ENCODE peak calls at places on chromosomes 3 and 15, in eight cellular contexts. One of them, this sample, is unnamed. For H3K36me3, the result is how much of the 10 kb centered on the place peaks cover.

GRCh38 chr15:36428102-36428845 is 151.2 kb upstream of the CDIN1 start:
- DNase-seq in GM23338: no peak
- DNase-seq in SK-N-SH: no peak
- DNase-seq in breast epithelium: no peak
- DNase-seq in transverse colon: no peak
- DNase-seq in HCT116: peak
- DNase-seq in K562: peak
- DNase-seq in prostate gland: no peak
- DNase-seq in this sample: no peak

GRCh38 chr3:66971891-66972551 is 26.1 kb upstream of the KBTBD8 start:
- DNase-seq in GM23338: peak
- DNase-seq in SK-N-SH: peak
- DNase-seq in breast epithelium: peak
- DNase-seq in transverse colon: peak
- DNase-seq in HCT116: peak
- DNase-seq in K562: peak
- DNase-seq in prostate gland: peak
- DNase-seq in this sample: peak

GRCh38 chr15:65083262-65083701 is 6.7 kb downstream of the KBTBD13 start:
- DNase-seq in GM23338: peak
- DNase-seq in SK-N-SH: no peak
- DNase-seq in breast epithelium: no peak
- DNase-seq in transverse colon: no peak
- DNase-seq in HCT116: no peak
- DNase-seq in K562: no peak
- DNase-seq in prostate gland: no peak
- DNase-seq in this sample: no peak

GRCh38 chr15:82862886-82863285 is 53.5 kb downstream of the WHAMM start:
- DNase-seq in GM23338: no peak
- DNase-seq in SK-N-SH: no peak
- DNase-seq in breast epithelium: no peak
- DNase-seq in transverse colon: no peak
- DNase-seq in HCT116: no peak
- DNase-seq in K562: no peak
- DNase-seq in prostate gland: no peak
- DNase-seq in this sample: no peak

GRCh38 chr3:56321892-56322291 is 146.4 kb downstream of the ERC2 start:
- DNase-seq in GM23338: no peak
- DNase-seq in SK-N-SH: no peak
- DNase-seq in breast epithelium: no peak
- DNase-seq in transverse colon: no peak
- DNase-seq in HCT116: no peak
- DNase-seq in K562: no peak
- DNase-seq in prostate gland: no peak
- DNase-seq in this sample: no peak

GRCh38 chr3:7190094-7190493 is 329.2 kb downstream of the GRM7 start:
- DNase-seq in GM23338: no peak
- DNase-seq in SK-N-SH: no peak
- DNase-seq in breast epithelium: no peak
- DNase-seq in transverse colon: no peak
- DNase-seq in HCT116: no peak
- DNase-seq in K562: no peak
- DNase-seq in prostate gland: no peak
- DNase-seq in this sample: no peak

GRCh38 chr3:59246719-59247401 is 197.0 kb upstream of the CFAP20DC start:
- DNase-seq in GM23338: no peak
- DNase-seq in SK-N-SH: no peak
- DNase-seq in breast epithelium: no peak
- DNase-seq in transverse colon: no peak
- DNase-seq in HCT116: no peak
- DNase-seq in K562: no peak
- DNase-seq in prostate gland: no peak
- DNase-seq in this sample: no peak

GRCh38 chr15:93088200-93088980 is 621 bp downstream of the RGMA start:
- DNase-seq in GM23338: peak
- DNase-seq in SK-N-SH: peak
- DNase-seq in breast epithelium: no peak
- DNase-seq in transverse colon: no peak
- DNase-seq in HCT116: no peak
- DNase-seq in K562: no peak
- DNase-seq in prostate gland: no peak
- DNase-seq in this sample: no peak

GRCh38 chr15:37774961-37775360 is 159.5 kb upstream of the TMCO5A start:
- DNase-seq in GM23338: no peak
- DNase-seq in SK-N-SH: no peak
- DNase-seq in breast epithelium: no peak
- DNase-seq in transverse colon: no peak
- DNase-seq in HCT116: no peak
- DNase-seq in K562: no peak
- DNase-seq in prostate gland: no peak
- DNase-seq in this sample: no peak

GRCh38 chr15:37777006-37777405 is 157.4 kb upstream of the TMCO5A start:
- DNase-seq in GM23338: no peak
- DNase-seq in SK-N-SH: no peak
- DNase-seq in breast epithelium: no peak
- DNase-seq in transverse colon: no peak
- DNase-seq in HCT116: no peak
- DNase-seq in K562: no peak
- DNase-seq in prostate gland: no peak
- DNase-seq in this sample: no peak

GRCh38 chr15:37773111-37773860 is 161.2 kb upstream of the TMCO5A start:
- DNase-seq in GM23338: no peak
- DNase-seq in SK-N-SH: no peak
- DNase-seq in breast epithelium: no peak
- DNase-seq in transverse colon: no peak
- DNase-seq in HCT116: no peak
- DNase-seq in K562: no peak
- DNase-seq in prostate gland: no peak
- DNase-seq in this sample: no peak

GRCh38 chr15:37767841-37768455 is 166.5 kb upstream of the TMCO5A start:
- DNase-seq in GM23338: no peak
- DNase-seq in SK-N-SH: no peak
- DNase-seq in breast epithelium: no peak
- DNase-seq in transverse colon: no peak
- DNase-seq in HCT116: no peak
- DNase-seq in K562: no peak
- DNase-seq in prostate gland: no peak
- DNase-seq in this sample: no peak

GRCh38 chr15:37771462-37771861 is 163.0 kb upstream of the TMCO5A start:
- DNase-seq in GM23338: no peak
- DNase-seq in SK-N-SH: no peak
- DNase-seq in breast epithelium: no peak
- DNase-seq in transverse colon: no peak
- DNase-seq in HCT116: no peak
- DNase-seq in K562: no peak
- DNase-seq in prostate gland: no peak
- DNase-seq in this sample: no peak
- TF ChIP-seq POLR2AphosphoS5 in GM23338: no peak
- TF ChIP-seq POLR2AphosphoS5 in SK-N-SH: no peak
- TF ChIP-seq POLR2AphosphoS5 in breast epithelium: no peak
- TF ChIP-seq POLR2AphosphoS5 in transverse colon: no peak
- TF ChIP-seq POLR2AphosphoS5 in HCT116: no peak
- TF ChIP-seq POLR2AphosphoS5 in K562: no peak
- TF ChIP-seq POLR2AphosphoS5 in prostate gland: no peak
- TF ChIP-seq POLR2AphosphoS5 in this sample: no peak

GRCh38 chr15:99749386-99749785 is 16.1 kb upstream of the LYSMD4 start:
- DNase-seq in GM23338: no peak
- DNase-seq in SK-N-SH: no peak
- DNase-seq in breast epithelium: no peak
- DNase-seq in transverse colon: peak
- DNase-seq in HCT116: no peak
- DNase-seq in K562: no peak
- DNase-seq in prostate gland: peak
- DNase-seq in this sample: no peak
- H3K36me3 ChIP-seq in GM23338: under half
- H3K36me3 ChIP-seq in SK-N-SH: under half
- H3K36me3 ChIP-seq in breast epithelium: under half
- H3K36me3 ChIP-seq in transverse colon: under half
- H3K36me3 ChIP-seq in HCT116: under half
- H3K36me3 ChIP-seq in K562: under half
- H3K36me3 ChIP-seq in prostate gland: under half
- H3K36me3 ChIP-seq in this sample: under half

DNA sequence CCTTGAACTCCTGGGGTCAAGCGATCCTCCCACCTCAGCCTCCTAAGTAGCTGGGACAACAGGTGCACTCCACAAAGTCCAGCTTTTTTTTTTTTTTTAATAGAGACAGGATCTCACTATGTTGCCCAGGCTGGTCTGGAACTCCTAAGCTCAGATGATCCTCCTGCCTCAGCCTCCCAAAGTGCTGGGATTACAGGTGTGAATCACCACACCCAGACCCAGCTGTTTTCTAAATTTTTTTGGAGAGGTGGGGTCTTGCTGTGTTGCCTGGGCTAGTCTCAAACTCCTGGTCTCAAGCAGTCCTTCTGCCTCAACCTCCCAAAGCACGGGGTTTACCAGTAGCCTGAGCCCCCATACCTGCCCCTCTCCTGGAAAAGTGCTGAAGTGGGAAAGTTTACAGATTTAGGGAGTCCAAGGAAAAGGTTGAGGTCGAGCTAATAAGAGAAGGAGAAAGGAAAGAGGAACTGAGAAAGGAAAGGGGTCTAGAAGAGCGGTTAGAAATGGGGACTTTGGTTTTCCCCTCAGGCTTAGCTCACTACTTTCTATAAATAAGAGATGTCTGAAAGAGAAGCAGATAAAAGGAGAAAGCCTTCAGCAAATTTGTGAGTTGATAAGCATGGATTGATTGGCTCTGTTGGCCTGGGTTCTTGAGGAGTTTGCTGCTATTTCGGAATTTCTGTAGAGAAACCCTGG is 23.6 kb downstream of the UBE2E1 start:
- DNase-seq in GM23338: no peak
- DNase-seq in SK-N-SH: no peak
- DNase-seq in breast epithelium: no peak
- DNase-seq in transverse colon: no peak
- DNase-seq in HCT116: no peak
- DNase-seq in K562: no peak
- DNase-seq in prostate gland: no peak
- DNase-seq in this sample: no peak
- H3K4me3 ChIP-seq in GM23338: no peak
- H3K4me3 ChIP-seq in SK-N-SH: no peak
- H3K4me3 ChIP-seq in breast epithelium: no peak
- H3K4me3 ChIP-seq in transverse colon: no peak
- H3K4me3 ChIP-seq in HCT116: no peak
- H3K4me3 ChIP-seq in K562: no peak
- H3K4me3 ChIP-seq in prostate gland: no peak
- H3K4me3 ChIP-seq in this sample: no peak

GRCh38 chr3:124282751-124283643 is 291.1 kb upstream of the ROPN1 start:
- DNase-seq in GM23338: no peak
- DNase-seq in SK-N-SH: peak
- DNase-seq in breast epithelium: no peak
- DNase-seq in transverse colon: no peak
- DNase-seq in HCT116: no peak
- DNase-seq in K562: no peak
- DNase-seq in prostate gland: no peak
- DNase-seq in this sample: no peak
- TF ChIP-seq POLR2AphosphoS5 in GM23338: no peak
- TF ChIP-seq POLR2AphosphoS5 in SK-N-SH: no peak
- TF ChIP-seq POLR2AphosphoS5 in breast epithelium: no peak
- TF ChIP-seq POLR2AphosphoS5 in transverse colon: peak
- TF ChIP-seq POLR2AphosphoS5 in HCT116: no peak
- TF ChIP-seq POLR2AphosphoS5 in K562: no peak
- TF ChIP-seq POLR2AphosphoS5 in prostate gland: no peak
- TF ChIP-seq POLR2AphosphoS5 in this sample: no peak

GRCh38 chr3:166489826-166490225 is 652.6 kb upstream of the BCHE start:
- DNase-seq in GM23338: no peak
- DNase-seq in SK-N-SH: no peak
- DNase-seq in breast epithelium: no peak
- DNase-seq in transverse colon: no peak
- DNase-seq in HCT116: no peak
- DNase-seq in K562: no peak
- DNase-seq in prostate gland: no peak
- DNase-seq in this sample: peak
- H3K36me3 ChIP-seq in GM23338: under half
- H3K36me3 ChIP-seq in SK-N-SH: under half
- H3K36me3 ChIP-seq in breast epithelium: under half
- H3K36me3 ChIP-seq in transverse colon: under half
- H3K36me3 ChIP-seq in HCT116: under half
- H3K36me3 ChIP-seq in K562: under half
- H3K36me3 ChIP-seq in prostate gland: under half
- H3K36me3 ChIP-seq in this sample: under half

DNA sequence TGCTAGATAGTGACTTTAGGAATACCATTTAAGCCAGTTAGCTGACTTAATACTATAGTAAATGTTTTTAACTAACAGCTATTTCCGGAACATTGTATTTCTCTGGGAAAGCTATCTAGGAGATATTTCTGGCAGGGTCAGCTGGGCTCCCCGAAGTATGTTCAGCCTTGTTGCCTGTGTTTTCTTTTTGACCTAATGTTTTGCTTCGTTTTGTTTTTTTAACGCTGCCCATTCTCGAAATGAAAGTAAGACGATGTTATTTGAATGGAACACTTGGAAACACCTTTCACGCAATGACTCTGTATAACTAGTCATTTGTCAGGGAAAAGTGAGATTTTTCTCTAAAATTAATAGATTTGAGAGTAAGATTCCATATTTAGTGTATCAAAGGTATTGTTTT is 702.9 kb upstream of the NAALADL2 start:
- DNase-seq in GM23338: no peak
- DNase-seq in SK-N-SH: no peak
- DNase-seq in breast epithelium: no peak
- DNase-seq in transverse colon: no peak
- DNase-seq in HCT116: no peak
- DNase-seq in K562: no peak
- DNase-seq in prostate gland: no peak
- DNase-seq in this sample: no peak
- H3K4me3 ChIP-seq in GM23338: no peak
- H3K4me3 ChIP-seq in SK-N-SH: no peak
- H3K4me3 ChIP-seq in breast epithelium: no peak
- H3K4me3 ChIP-seq in transverse colon: no peak
- H3K4me3 ChIP-seq in HCT116: no peak
- H3K4me3 ChIP-seq in K562: no peak
- H3K4me3 ChIP-seq in prostate gland: no peak
- H3K4me3 ChIP-seq in this sample: no peak

GRCh38 chr3:54773251-54773650 is 154.6 kb downstream of the LRTM1 start:
- DNase-seq in GM23338: no peak
- DNase-seq in SK-N-SH: no peak
- DNase-seq in breast epithelium: no peak
- DNase-seq in transverse colon: no peak
- DNase-seq in HCT116: no peak
- DNase-seq in K562: no peak
- DNase-seq in prostate gland: no peak
- DNase-seq in this sample: no peak
- TF ChIP-seq POLR2AphosphoS5 in GM23338: no peak
- TF ChIP-seq POLR2AphosphoS5 in SK-N-SH: no peak
- TF ChIP-seq POLR2AphosphoS5 in breast epithelium: no peak
- TF ChIP-seq POLR2AphosphoS5 in transverse colon: no peak
- TF ChIP-seq POLR2AphosphoS5 in HCT116: no peak
- TF ChIP-seq POLR2AphosphoS5 in K562: no peak
- TF ChIP-seq POLR2AphosphoS5 in prostate gland: no peak
- TF ChIP-seq POLR2AphosphoS5 in this sample: no peak

GRCh38 chr15:22885105-22885504 is 46.6 kb downstream of the NIPA2 start:
- DNase-seq in GM23338: no peak
- DNase-seq in SK-N-SH: no peak
- DNase-seq in breast epithelium: no peak
- DNase-seq in transverse colon: peak
- DNase-seq in HCT116: no peak
- DNase-seq in K562: no peak
- DNase-seq in prostate gland: no peak
- DNase-seq in this sample: no peak
- H3K36me3 ChIP-seq in GM23338: under half
- H3K36me3 ChIP-seq in SK-N-SH: under half
- H3K36me3 ChIP-seq in breast epithelium: under half
- H3K36me3 ChIP-seq in transverse colon: under half
- H3K36me3 ChIP-seq in HCT116: under half
- H3K36me3 ChIP-seq in K562: under half
- H3K36me3 ChIP-seq in prostate gland: under half
- H3K36me3 ChIP-seq in this sample: half or more

This sample was measured in upper lobe of left lung.